ENCODE peak calls at places on chromosome 17, in eight cellular contexts. K is WERI-Rb-1, T is astrocyte of the spinal cord, U is dorsolateral prefrontal cortex, D is prostate gland, B is pancreas, Q is foreskin fibroblast, A is epithelial cell of esophagus. E is an unnamed sample.

GRCh38 chr17:53948323-53948722 is 125.6 kb downstream of the KIF2B start:
- DNase-seq in K (no peak), T (no peak), U (no peak), D (no peak), B (no peak), Q (no peak), A (no peak), E (no peak)

GRCh38 chr17:2089021-2089422 is 34.1 kb downstream of the HIC1 start:
- DNase-seq in K (no peak), T (peak; percentile 76), U (no peak), D (no peak), B (no peak), Q (peak; percentile 73), A (no peak), E (peak; percentile 79)

GRCh38 chr17:68909066-68909465 is 46.1 kb downstream of the ABCA8 start:
- DNase-seq in K (no peak), T (peak; percentile 93), U (no peak), D (peak; percentile 38), B (peak; percentile 20), Q (peak; percentile 94), A (peak; percentile 95), E (peak; percentile 95)

GRCh38 chr17:74052993-74053744 is 150.3 kb upstream of the RPL38 start:
- DNase-seq in K (peak; percentile 95), T (no peak), U (no peak), D (no peak), B (no peak), Q (no peak), A (no peak), E (no peak)

GRCh38 chr17:78151514-78152008 is 5.4 kb downstream of the C17orf99 start:
- DNase-seq in K (no peak), T (no peak), U (no peak), D (peak; percentile 60), B (peak; percentile 34), Q (peak; percentile 76), A (peak; percentile 96), E (no peak)

GRCh38 chr17:15323147-15323546 is 18.2 kb downstream of the TEKT3 start:
- DNase-seq in K (no peak), T (no peak), U (no peak), D (no peak), B (no peak), Q (no peak), A (no peak), E (no peak)

GRCh38 chr17:75991396-75991795 is 9.3 kb upstream of the CDK3 start:
- DNase-seq in K (no peak), T (no peak), U (no peak), D (no peak), B (no peak), Q (no peak), A (no peak), E (no peak)

GRCh38 chr17:18319604-18320256 is 4.6 kb downstream of the SMCR8 start:
- DNase-seq in K (peak; percentile 59), T (peak; percentile 43), U (peak; percentile 46), D (peak; percentile 39), B (no peak), Q (peak; percentile 81), A (peak; percentile 67), E (peak; percentile 86)

GRCh38 chr17:43324205-43324893 is 74.4 kb upstream of the ARL4D start:
- DNase-seq in K (no peak), T (no peak), U (no peak), D (no peak), B (no peak), Q (no peak), A (no peak), E (no peak)

GRCh38 chr17:37725021-37725585 is 19.8 kb downstream of the HNF1B start:
- DNase-seq in K (peak; percentile 72), T (no peak), U (no peak), D (no peak), B (no peak), Q (no peak), A (no peak), E (no peak)

GRCh38 chr17:44376124-44376523 is 12.5 kb upstream of the FAM171A2 start:
- DNase-seq in K (peak; percentile 57), T (no peak), U (no peak), D (no peak), B (no peak), Q (peak; percentile 61), A (no peak), E (peak; percentile 55)

GRCh38 chr17:45715787-45716186 is 68.3 kb upstream of the CRHR1 start:
- DNase-seq in K (no peak), T (no peak), U (no peak), D (no peak), B (no peak), Q (no peak), A (no peak), E (no peak)

GRCh38 chr17:45718791-45719190 is 65.3 kb upstream of the CRHR1 start:
- DNase-seq in K (no peak), T (no peak), U (no peak), D (no peak), B (no peak), Q (peak; percentile 15), A (no peak), E (no peak)

GRCh38 chr17:45722161-45722560 is 62.0 kb upstream of the CRHR1 start:
- DNase-seq in K (peak; percentile 92), T (no peak), U (no peak), D (no peak), B (no peak), Q (peak; percentile 16), A (no peak), E (peak; percentile 11)

GRCh38 chr17:45720386-45720785 is 63.7 kb upstream of the CRHR1 start:
- DNase-seq in K (no peak), T (no peak), U (no peak), D (no peak), B (no peak), Q (no peak), A (no peak), E (no peak)

DNA sequence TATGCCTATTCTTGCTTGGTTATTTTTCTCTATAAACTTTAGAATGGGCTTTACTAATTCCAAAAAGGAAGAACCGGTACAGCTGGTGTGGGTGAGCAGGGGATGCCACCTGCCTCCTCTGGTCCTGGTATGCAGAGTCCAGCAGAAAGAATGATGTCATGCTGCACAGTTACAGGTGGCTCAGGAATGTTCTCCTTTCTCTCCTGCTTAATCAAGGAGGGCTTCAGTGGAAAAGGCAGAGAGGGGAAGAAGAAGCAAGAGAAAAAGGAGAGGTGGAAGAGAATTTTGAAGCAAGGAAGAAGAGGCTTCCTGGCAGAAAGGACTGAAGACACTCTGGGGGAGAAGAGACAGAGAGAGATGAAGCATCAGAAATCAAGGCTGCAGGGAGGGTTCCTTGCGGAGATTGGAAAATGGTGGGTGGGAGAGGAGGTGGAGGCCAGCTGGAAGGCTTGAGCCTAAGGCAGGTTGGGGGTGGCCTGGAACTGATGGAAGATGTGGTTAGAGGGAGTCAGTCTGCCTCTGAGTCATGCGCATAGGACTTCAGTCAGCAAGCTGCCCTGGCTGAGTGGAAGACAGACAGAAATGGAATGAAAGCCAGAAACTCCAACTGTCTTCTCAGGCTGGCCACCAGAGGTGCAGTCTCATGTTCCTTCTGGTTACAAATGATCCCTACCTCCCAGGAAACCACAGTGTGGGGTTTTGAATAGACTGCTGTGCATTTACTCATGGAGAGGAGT is 64.6 kb upstream of the CRHR1 start:
- DNase-seq in K (peak; percentile 75), T (peak; percentile 47), U (peak; percentile 74), D (peak; percentile 13), B (peak; percentile 24), Q (peak; percentile 77), A (peak; percentile 74), E (peak; percentile 75)
- TF ChIP-seq CTCF in K (peak; percentile 83), T (peak; percentile 49), U (peak; percentile 29), D (no peak), B (no peak), Q (peak; percentile 51), A (peak; percentile 60), E (peak; percentile 63)

GRCh38 chr17:35577826-35578194 is 561 bp downstream of the PEX12 start:
- DNase-seq in K (no peak), T (peak; percentile 9), U (peak; percentile 18), D (no peak), B (no peak), Q (peak; percentile 38), A (no peak), E (peak; percentile 36)

GRCh38 chr17:35575759-35576158 is 2.6 kb downstream of the PEX12 start:
- DNase-seq in K (no peak), T (no peak), U (no peak), D (no peak), B (no peak), Q (no peak), A (no peak), E (no peak)

GRCh38 chr17:35578929-35579448 is 618 bp upstream of the PEX12 start:
- DNase-seq in K (no peak), T (peak; percentile 3), U (no peak), D (no peak), B (no peak), Q (no peak), A (no peak), E (no peak)

GRCh38 chr17:35578195-35578928 is at the start of gene PEX12:
- DNase-seq in K (peak; percentile 93), T (peak; percentile 88), U (peak; percentile 98), D (peak; percentile 88), B (peak; percentile 90), Q (peak; percentile 95), A (peak; percentile 86), E (peak; percentile 89)
- TF ChIP-seq CTCF in K (peak; percentile 0), T (no peak), U (peak; percentile 35), D (peak; percentile 11), B (no peak), Q (no peak), A (no peak), E (no peak)

DNA sequence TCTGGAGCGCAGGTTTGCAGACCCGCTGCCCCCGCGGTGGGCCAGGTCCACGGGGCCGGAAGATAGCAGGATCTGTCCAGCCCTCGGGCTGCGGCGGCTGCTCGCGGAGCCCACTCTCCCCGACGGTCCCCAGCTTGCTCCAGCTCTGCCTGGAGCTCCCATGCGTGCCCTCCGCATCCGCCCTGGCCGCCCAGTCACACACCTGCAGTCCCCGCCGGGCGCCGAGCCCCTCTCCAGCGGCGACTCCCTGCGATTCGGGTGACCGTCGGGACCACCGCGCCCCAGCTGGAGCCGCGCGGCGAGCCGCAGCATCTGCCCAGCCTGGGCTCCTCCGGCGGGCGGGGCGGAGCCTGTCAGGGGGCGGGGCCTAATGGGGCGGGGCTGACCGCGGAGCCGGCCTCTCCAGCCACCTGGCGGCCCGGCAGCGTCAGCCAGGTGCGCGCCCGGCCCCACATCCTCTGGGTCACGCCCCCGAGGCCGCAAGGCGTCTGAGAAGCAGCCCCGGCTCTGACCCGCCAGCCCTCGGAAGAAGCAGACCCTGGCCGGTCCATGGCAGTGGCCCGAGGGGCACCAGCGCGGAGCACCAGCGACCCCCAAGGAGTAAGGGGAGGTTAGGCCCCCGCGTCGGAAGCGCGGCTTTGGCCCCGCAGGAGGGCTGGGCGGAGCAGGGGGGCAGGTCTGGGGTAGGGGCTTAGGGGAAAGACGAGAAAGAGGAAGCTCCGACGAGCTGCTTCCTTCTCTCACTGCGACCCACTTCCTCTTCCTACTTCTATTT is at the start of gene PIK3R5:
- DNase-seq in K (no peak), T (no peak), U (no peak), D (no peak), B (peak; percentile 63), Q (no peak), A (peak; percentile 4), E (no peak)
- TF ChIP-seq CTCF in K (no peak), T (no peak), U (no peak), D (no peak), B (no peak), Q (no peak), A (no peak), E (no peak)

DNA sequence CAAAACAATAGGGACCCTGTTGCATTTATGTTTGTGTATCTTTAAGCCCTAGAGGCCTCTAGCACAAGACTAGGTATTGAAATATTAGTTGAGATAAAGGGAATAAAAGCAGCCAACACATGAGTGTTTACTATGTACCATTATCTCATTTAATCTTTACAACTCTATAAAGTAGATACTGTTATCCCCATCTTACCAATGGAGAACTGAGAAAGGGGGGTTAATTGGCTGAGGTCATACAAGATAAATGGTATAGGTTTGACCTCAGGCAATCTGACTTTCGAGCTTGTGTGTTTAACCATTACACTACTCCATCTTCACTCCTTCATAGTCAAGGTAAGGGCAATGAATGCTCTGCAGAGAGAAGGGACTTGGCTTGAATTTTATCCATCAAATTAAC is 26.3 kb upstream of the STAC2 start:
- DNase-seq in K (no peak), T (no peak), U (no peak), D (no peak), B (no peak), Q (no peak), A (no peak), E (no peak)
- TF ChIP-seq CTCF in K (no peak), T (no peak), U (no peak), D (no peak), B (no peak), Q (no peak), A (no peak), E (no peak)